ENCODE peak calls at places on chromosomes 3 and 15, in nine cellular contexts. O is brain microvascular endothelial cell; L is RKO; Z is upper lobe of left lung; S is IMR-90; R is NCI-H510A treated with DMSO at 0.1 percent for 48 hours; B is naive thymus-derived CD8-positive, alpha-beta T cell; A is HuH-7; I is effector memory CD8-positive, alpha-beta T cell. Q is an unnamed sample.

GRCh38 chr3:186452517-186452916 is 90.5 kb upstream of the DGKG start:
- DNase-seq in O (peak), L (peak), Z (no peak), S (peak), R (no peak), B (no peak), A (no peak), I (no peak), Q (peak)

GRCh38 chr3:13596426-13597205 is 47.7 kb downstream of the FBLN2 start:
- DNase-seq in O (no peak), L (no peak), Z (no peak), S (no peak), R (no peak), B (no peak), A (no peak), I (no peak), Q (no peak)

GRCh38 chr3:48407542-48408099 is 22.3 kb downstream of the PLXNB1 start:
- DNase-seq in O (no peak), L (no peak), Z (peak), S (no peak), R (no peak), B (no peak), A (peak), I (no peak), Q (no peak)

GRCh38 chr15:75328493-75329314 is 7.2 kb upstream of the COMMD4 start:
- DNase-seq in O (no peak), L (no peak), Z (no peak), S (no peak), R (no peak), B (no peak), A (no peak), I (no peak), Q (no peak)

GRCh38 chr15:74565381-74566085 is 24.5 kb downstream of the ARID3B start:
- DNase-seq in O (no peak), L (no peak), Z (no peak), S (no peak), R (no peak), B (no peak), A (no peak), I (no peak), Q (no peak)

GRCh38 chr3:16838561-16838960 is 46.2 kb upstream of the PLCL2 start:
- DNase-seq in O (no peak), L (no peak), Z (no peak), S (no peak), R (peak), B (no peak), A (no peak), I (no peak), Q (no peak)

GRCh38 chr15:60353245-60353940 is 44.4 kb downstream of the ANXA2 start:
- DNase-seq in O (no peak), L (no peak), Z (no peak), S (peak), R (no peak), B (no peak), A (no peak), I (no peak), Q (no peak)

GRCh38 chr3:155154255-155154654 is 74.1 kb downstream of the MME start:
- DNase-seq in O (no peak), L (no peak), Z (no peak), S (peak), R (no peak), B (no peak), A (no peak), I (no peak), Q (no peak)

GRCh38 chr3:25454411-25454927 is 26.4 kb downstream of the RARB start:
- DNase-seq in O (no peak), L (no peak), Z (no peak), S (no peak), R (no peak), B (no peak), A (no peak), I (no peak), Q (no peak)

GRCh38 chr3:133674290-133674912 is 12.7 kb upstream of the TOPBP1 start:
- DNase-seq in O (no peak), L (no peak), Z (no peak), S (no peak), R (no peak), B (no peak), A (no peak), I (no peak), Q (no peak)

GRCh38 chr3:151008699-151009098 is 36.2 kb upstream of the CLRN1 start:
- DNase-seq in O (peak), L (no peak), Z (no peak), S (peak), R (no peak), B (no peak), A (peak), I (no peak), Q (peak)

GRCh38 chr3:111315911-111316310 is 226.1 kb upstream of the CD96 start:
- DNase-seq in O (peak), L (no peak), Z (no peak), S (peak), R (no peak), B (no peak), A (no peak), I (no peak), Q (no peak)

GRCh38 chr3:13114811-13115615 is 41.8 kb upstream of the IQSEC1 start:
- DNase-seq in O (no peak), L (no peak), Z (no peak), S (no peak), R (no peak), B (no peak), A (no peak), I (no peak), Q (no peak)

GRCh38 chr3:94159062-94159726 is 96.3 kb downstream of the NSUN3 start:
- DNase-seq in O (peak), L (peak), Z (no peak), S (peak), R (no peak), B (no peak), A (peak), I (no peak), Q (peak)

GRCh38 chr3:149713730-149714654 is 38.3 kb downstream of the COMMD2 start:
- DNase-seq in O (no peak), L (no peak), Z (no peak), S (no peak), R (no peak), B (no peak), A (no peak), I (no peak), Q (no peak)

GRCh38 chr3:148847351-148847750 is 17.7 kb upstream of the CPA3 start:
- DNase-seq in O (no peak), L (no peak), Z (no peak), S (peak), R (no peak), B (no peak), A (no peak), I (no peak), Q (no peak)

GRCh38 chr3:71064288-71064975 is 519.1 kb downstream of the FOXP1 start:
- DNase-seq in O (peak), L (peak), Z (no peak), S (peak), R (peak), B (peak), A (peak), I (peak), Q (peak)

GRCh38 chr15:74870496-74871213 is 2.5 kb downstream of the SCAMP2 start:
- DNase-seq in O (no peak), L (no peak), Z (no peak), S (no peak), R (no peak), B (no peak), A (no peak), I (no peak), Q (no peak)

GRCh38 chr3:184209146-184209923 is 20.1 kb upstream of the VWA5B2 start:
- DNase-seq in O (no peak), L (no peak), Z (no peak), S (no peak), R (no peak), B (no peak), A (no peak), I (no peak), Q (no peak)

GRCh38 chr3:24303057-24303754 is 191.4 kb downstream of the THRB start:
- DNase-seq in O (no peak), L (no peak), Z (no peak), S (no peak), R (no peak), B (no peak), A (no peak), I (no peak), Q (no peak)

GRCh38 chr3:11001020-11001657 is 8.6 kb downstream of the SLC6A1 start:
- DNase-seq in O (no peak), L (no peak), Z (no peak), S (no peak), R (no peak), B (no peak), A (peak), I (no peak), Q (no peak)

GRCh38 chr3:110789315-110789714 is 282.3 kb upstream of the NECTIN3 start:
- DNase-seq in O (peak), L (no peak), Z (no peak), S (peak), R (no peak), B (no peak), A (no peak), I (no peak), Q (no peak)

GRCh38 chr15:82398785-82399184 is 30.8 kb upstream of the GOLGA6L9 start:
- DNase-seq in O (no peak), L (no peak), Z (no peak), S (no peak), R (no peak), B (no peak), A (no peak), I (no peak), Q (no peak)

GRCh38 chr3:66036586-66037061 is 2.1 kb downstream of the MAGI1 start:
- DNase-seq in O (peak), L (no peak), Z (peak), S (peak), R (no peak), B (no peak), A (no peak), I (no peak), Q (no peak)

GRCh38 chr15:78565097-78565950 is at the start of gene CHRNA5:
- DNase-seq in O (peak), L (peak), Z (peak), S (peak), R (peak), B (peak), A (peak), I (peak), Q (peak)

GRCh38 chr15:63065262-63066234 is 23.0 kb downstream of the TPM1 start:
- DNase-seq in O (no peak), L (no peak), Z (no peak), S (no peak), R (no peak), B (no peak), A (no peak), I (no peak), Q (no peak)

Q was measured in SW480.